ENCODE peak calls at places on chromosomes 5 and 9, in four cellular contexts. One of them, this sample, is unnamed.

GRCh38 chr5:138789771-138790242 is 36.6 kb downstream of the CTNNA1 start:
- DNase-seq in mammary epithelial cell: peak
- DNase-seq in cardiac muscle cell: peak
- DNase-seq in GM12865: peak
- DNase-seq in this sample: no peak

GRCh38 chr5:135137146-135137915 is 103.3 kb upstream of the PITX1 start:
- DNase-seq in mammary epithelial cell: no peak
- DNase-seq in cardiac muscle cell: no peak
- DNase-seq in GM12865: no peak
- DNase-seq in this sample: no peak

GRCh38 chr5:116492016-116492623 is 82.5 kb downstream of the SEMA6A start:
- DNase-seq in mammary epithelial cell: peak
- DNase-seq in cardiac muscle cell: peak
- DNase-seq in GM12865: peak
- DNase-seq in this sample: peak

GRCh38 chr5:141560725-141561483 is 57.9 kb downstream of the DIAPH1 start:
- DNase-seq in mammary epithelial cell: peak
- DNase-seq in cardiac muscle cell: peak
- DNase-seq in GM12865: no peak
- DNase-seq in this sample: peak

GRCh38 chr5:143030349-143030748 is 260.2 kb downstream of the ARHGAP26 start:
- DNase-seq in mammary epithelial cell: no peak
- DNase-seq in cardiac muscle cell: no peak
- DNase-seq in GM12865: no peak
- DNase-seq in this sample: no peak

GRCh38 chr9:132787748-132788159 is 90.3 kb downstream of the AK8 start:
- DNase-seq in mammary epithelial cell: peak
- DNase-seq in cardiac muscle cell: no peak
- DNase-seq in GM12865: peak
- DNase-seq in this sample: peak

GRCh38 chr5:1476967-1477310 is 31.7 kb upstream of the SLC6A3 start:
- DNase-seq in mammary epithelial cell: no peak
- DNase-seq in cardiac muscle cell: no peak
- DNase-seq in GM12865: no peak
- DNase-seq in this sample: no peak

GRCh38 chr5:61969347-61969746 is 336.7 kb upstream of the KIF2A start:
- DNase-seq in mammary epithelial cell: peak
- DNase-seq in cardiac muscle cell: no peak
- DNase-seq in GM12865: no peak
- DNase-seq in this sample: peak

GRCh38 chr5:167952278-167952990 is 339.0 kb upstream of the WWC1 start:
- DNase-seq in mammary epithelial cell: no peak
- DNase-seq in cardiac muscle cell: no peak
- DNase-seq in GM12865: no peak
- DNase-seq in this sample: no peak

GRCh38 chr5:60395712-60396329 is 304.1 kb downstream of the DEPDC1B start:
- DNase-seq in mammary epithelial cell: no peak
- DNase-seq in cardiac muscle cell: peak
- DNase-seq in GM12865: no peak
- DNase-seq in this sample: no peak

GRCh38 chr9:126415741-126416370 is 89.2 kb downstream of the MVB12B start:
- DNase-seq in mammary epithelial cell: no peak
- DNase-seq in cardiac muscle cell: no peak
- DNase-seq in GM12865: no peak
- DNase-seq in this sample: no peak

GRCh38 chr5:67900515-67900914 is 315.0 kb upstream of the PIK3R1 start:
- DNase-seq in mammary epithelial cell: no peak
- DNase-seq in cardiac muscle cell: peak
- DNase-seq in GM12865: no peak
- DNase-seq in this sample: no peak

GRCh38 chr5:141835928-141836667 is 42.1 kb downstream of the PCDH1 start:
- DNase-seq in mammary epithelial cell: no peak
- DNase-seq in cardiac muscle cell: peak
- DNase-seq in GM12865: no peak
- DNase-seq in this sample: no peak

GRCh38 chr9:128707446-128707845 is 5.1 kb downstream of the PKN3 start:
- DNase-seq in mammary epithelial cell: no peak
- DNase-seq in cardiac muscle cell: no peak
- DNase-seq in GM12865: no peak
- DNase-seq in this sample: no peak

GRCh38 chr5:61280205-61280604 is 51.9 kb upstream of the ZSWIM6 start:
- DNase-seq in mammary epithelial cell: peak
- DNase-seq in cardiac muscle cell: peak
- DNase-seq in GM12865: peak
- DNase-seq in this sample: no peak

GRCh38 chr5:8913522-8913921 is 632.4 kb downstream of the SEMA5A start:
- DNase-seq in mammary epithelial cell: no peak
- DNase-seq in cardiac muscle cell: no peak
- DNase-seq in GM12865: peak
- DNase-seq in this sample: no peak

GRCh38 chr9:108184941-108185340 is 670.8 kb downstream of the ACTL7B start:
- DNase-seq in mammary epithelial cell: peak
- DNase-seq in cardiac muscle cell: peak
- DNase-seq in GM12865: no peak
- DNase-seq in this sample: no peak

GRCh38 chr5:81234299-81234698 is 1.2 kb downstream of the CKMT2 start:
- DNase-seq in mammary epithelial cell: no peak
- DNase-seq in cardiac muscle cell: no peak
- DNase-seq in GM12865: no peak
- DNase-seq in this sample: no peak

GRCh38 chr9:114025196-114025753 is 52.8 kb downstream of the AMBP start:
- DNase-seq in mammary epithelial cell: no peak
- DNase-seq in cardiac muscle cell: peak
- DNase-seq in GM12865: no peak
- DNase-seq in this sample: no peak

GRCh38 chr5:121737120-121737519 is 114.6 kb upstream of the FTMT start:
- DNase-seq in mammary epithelial cell: no peak
- DNase-seq in cardiac muscle cell: no peak
- DNase-seq in GM12865: no peak
- DNase-seq in this sample: no peak

GRCh38 chr5:155475318-155475717 is 461.8 kb downstream of the KIF4B start:
- DNase-seq in mammary epithelial cell: no peak
- DNase-seq in cardiac muscle cell: no peak
- DNase-seq in GM12865: no peak
- DNase-seq in this sample: no peak

GRCh38 chr5:142095651-142096330 is 12.8 kb upstream of the NDFIP1 start:
- DNase-seq in mammary epithelial cell: no peak
- DNase-seq in cardiac muscle cell: no peak
- DNase-seq in GM12865: peak
- DNase-seq in this sample: no peak

GRCh38 chr5:19767987-19768386 is 220.0 kb downstream of the CDH18 start:
- DNase-seq in mammary epithelial cell: no peak
- DNase-seq in cardiac muscle cell: no peak
- DNase-seq in GM12865: no peak
- DNase-seq in this sample: no peak

GRCh38 chr9:3980771-3981170 is 319.1 kb downstream of the GLIS3 start:
- DNase-seq in mammary epithelial cell: no peak
- DNase-seq in cardiac muscle cell: peak
- DNase-seq in GM12865: no peak
- DNase-seq in this sample: peak

GRCh38 chr9:12748016-12748415 is 26.8 kb upstream of the LURAP1L start:
- DNase-seq in mammary epithelial cell: peak
- DNase-seq in cardiac muscle cell: no peak
- DNase-seq in GM12865: no peak
- DNase-seq in this sample: no peak

GRCh38 chr5:66967826-66968262 is 228.8 kb downstream of the CD180 start:
- DNase-seq in mammary epithelial cell: no peak
- DNase-seq in cardiac muscle cell: peak
- DNase-seq in GM12865: no peak
- DNase-seq in this sample: no peak

GRCh38 chr5:16550316-16550952 is 66.4 kb downstream of the RETREG1 start:
- DNase-seq in mammary epithelial cell: peak
- DNase-seq in cardiac muscle cell: peak
- DNase-seq in GM12865: peak
- DNase-seq in this sample: no peak

GRCh38 chr5:16554110-16554509 is 62.7 kb downstream of the RETREG1 start:
- DNase-seq in mammary epithelial cell: no peak
- DNase-seq in cardiac muscle cell: no peak
- DNase-seq in GM12865: no peak
- DNase-seq in this sample: no peak

GRCh38 chr5:16551628-16552027 is 65.2 kb downstream of the RETREG1 start:
- DNase-seq in mammary epithelial cell: no peak
- DNase-seq in cardiac muscle cell: no peak
- DNase-seq in GM12865: no peak
- DNase-seq in this sample: no peak

GRCh38 chr5:16549491-16550233 is 67.1 kb downstream of the RETREG1 start:
- DNase-seq in mammary epithelial cell: no peak
- DNase-seq in cardiac muscle cell: no peak
- DNase-seq in GM12865: no peak
- DNase-seq in this sample: no peak

DNA sequence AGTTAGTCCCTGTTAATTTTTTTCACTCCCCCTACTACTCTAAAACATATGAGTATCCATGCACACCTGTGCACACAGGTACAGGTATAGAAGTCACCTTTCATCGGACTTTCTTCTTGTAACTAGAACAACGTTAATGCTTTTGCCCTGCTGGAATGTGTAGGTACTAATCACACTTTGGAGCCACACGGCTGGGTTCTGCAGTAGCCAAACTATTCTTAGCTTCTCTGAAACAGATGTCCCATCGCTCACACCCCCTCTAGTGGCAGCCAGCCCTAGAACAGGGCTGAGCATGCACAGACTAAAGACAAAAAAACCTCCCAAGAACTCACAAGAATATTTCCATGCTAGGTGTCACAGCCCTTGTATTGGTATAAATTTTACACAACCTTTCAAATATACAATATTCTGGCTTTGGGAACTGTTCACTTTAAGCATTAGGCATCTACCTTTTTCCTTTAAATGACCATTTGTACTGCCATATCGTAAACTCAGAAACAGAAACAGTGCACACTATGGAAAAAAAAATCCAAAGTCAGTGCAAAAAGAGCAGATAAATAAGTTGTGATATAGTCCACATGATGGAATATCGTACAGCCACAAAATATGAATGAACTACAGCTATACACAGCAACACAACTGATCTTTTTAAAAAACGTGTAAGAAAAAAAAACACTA is 64.0 kb downstream of the RETREG1 start:
- DNase-seq in mammary epithelial cell: peak
- DNase-seq in cardiac muscle cell: peak
- DNase-seq in GM12865: peak
- DNase-seq in this sample: no peak
- TF ChIP-seq CTCF in mammary epithelial cell: peak
- TF ChIP-seq CTCF in cardiac muscle cell: peak
- TF ChIP-seq CTCF in GM12865: peak
- TF ChIP-seq CTCF in this sample: peak

DNA sequence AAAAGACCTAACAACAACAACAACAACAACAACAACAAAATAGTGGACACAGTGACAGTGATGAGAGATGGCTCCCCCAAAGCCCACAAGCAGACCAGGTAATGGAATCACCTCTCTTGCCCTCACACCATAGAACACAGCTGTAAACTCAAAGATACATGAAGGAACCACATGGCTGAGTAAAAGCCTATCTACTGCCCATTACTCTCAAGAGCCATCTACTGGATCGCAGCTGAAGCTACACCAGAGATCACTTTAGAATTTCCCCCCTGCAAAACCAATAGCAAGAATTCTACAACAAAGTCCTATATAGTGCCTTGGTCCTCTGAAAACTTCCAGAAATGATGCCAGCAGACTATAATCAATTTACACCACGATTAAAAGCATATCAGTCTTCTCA is 1537.6 kb upstream of the CDH9 start:
- DNase-seq in mammary epithelial cell: peak
- DNase-seq in cardiac muscle cell: peak
- DNase-seq in GM12865: no peak
- DNase-seq in this sample: no peak
- TF ChIP-seq CTCF in mammary epithelial cell: peak
- TF ChIP-seq CTCF in cardiac muscle cell: peak
- TF ChIP-seq CTCF in GM12865: no peak
- TF ChIP-seq CTCF in this sample: peak

GRCh38 chr5:14896091-14896490 is 24.5 kb upstream of the ANKH start:
- DNase-seq in mammary epithelial cell: no peak
- DNase-seq in cardiac muscle cell: no peak
- DNase-seq in GM12865: no peak
- DNase-seq in this sample: no peak

GRCh38 chr5:14893351-14893750 is 21.8 kb upstream of the ANKH start:
- DNase-seq in mammary epithelial cell: no peak
- DNase-seq in cardiac muscle cell: no peak
- DNase-seq in GM12865: no peak
- DNase-seq in this sample: no peak

GRCh38 chr5:14894748-14895147 is 23.2 kb upstream of the ANKH start:
- DNase-seq in mammary epithelial cell: no peak
- DNase-seq in cardiac muscle cell: no peak
- DNase-seq in GM12865: no peak
- DNase-seq in this sample: no peak

GRCh38 chr5:14900661-14901461 is 29.3 kb upstream of the ANKH start:
- DNase-seq in mammary epithelial cell: no peak
- DNase-seq in cardiac muscle cell: peak
- DNase-seq in GM12865: no peak
- DNase-seq in this sample: no peak

DNA sequence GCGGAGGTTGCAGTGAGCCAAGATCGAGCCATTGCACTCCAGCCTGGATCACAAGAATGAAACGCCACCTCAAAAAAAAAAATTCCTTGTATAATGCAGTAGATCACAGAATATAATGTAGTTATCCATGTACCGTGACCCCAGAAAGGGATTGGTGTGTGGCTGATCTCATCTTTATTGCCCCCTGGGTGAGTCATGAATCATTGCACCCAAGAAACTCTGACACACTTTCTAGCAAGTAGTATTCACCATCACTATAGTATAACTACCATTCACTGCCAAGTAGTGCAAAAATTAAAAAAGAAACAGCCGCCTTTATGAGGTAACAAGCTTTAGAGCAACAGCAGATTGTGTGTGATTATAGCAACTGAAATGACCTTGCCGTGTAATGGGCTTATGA is 23.7 kb upstream of the ANKH start:
- DNase-seq in mammary epithelial cell: no peak
- DNase-seq in cardiac muscle cell: no peak
- DNase-seq in GM12865: no peak
- DNase-seq in this sample: no peak
- TF ChIP-seq CTCF in mammary epithelial cell: no peak
- TF ChIP-seq CTCF in cardiac muscle cell: no peak
- TF ChIP-seq CTCF in GM12865: no peak
- TF ChIP-seq CTCF in this sample: no peak

DNA sequence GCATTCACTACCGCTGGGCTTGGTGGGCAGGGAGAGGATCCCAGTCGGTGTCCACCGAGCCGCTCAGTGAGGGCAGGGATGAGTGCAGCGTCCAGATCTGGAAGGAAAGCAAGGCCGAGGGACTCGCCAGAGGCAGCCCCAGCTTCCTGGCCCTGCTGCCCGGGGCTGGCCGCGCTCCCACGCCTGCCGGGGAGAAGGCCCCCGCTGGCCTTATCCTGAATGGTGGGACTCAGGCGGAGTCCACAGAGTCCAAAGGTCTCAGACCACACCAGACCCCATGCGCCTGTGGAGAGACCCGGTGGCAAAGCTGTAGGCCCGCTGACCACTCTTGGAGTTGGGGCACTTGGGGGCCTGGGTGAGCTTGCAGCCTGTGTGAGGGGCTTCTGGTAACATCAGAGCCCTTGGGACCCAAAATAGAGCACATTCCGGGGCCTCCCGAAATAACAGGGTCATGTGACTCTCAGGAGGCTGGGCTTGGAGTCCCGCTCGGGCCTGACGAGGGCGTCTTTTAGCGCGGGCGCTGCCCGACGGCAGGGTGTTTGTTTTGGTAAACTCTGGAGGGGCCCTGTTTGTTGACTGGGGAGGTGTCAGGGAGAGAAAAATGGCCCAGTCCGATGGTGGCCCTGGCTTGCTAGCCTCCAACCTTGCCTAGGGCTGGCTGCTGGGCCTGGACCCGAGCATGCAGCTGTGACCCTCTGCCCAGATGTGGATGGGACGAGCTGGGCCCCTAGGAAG is 2.8 kb downstream of the RXRA start:
- DNase-seq in mammary epithelial cell: peak
- DNase-seq in cardiac muscle cell: peak
- DNase-seq in GM12865: no peak
- DNase-seq in this sample: no peak
- TF ChIP-seq CTCF in mammary epithelial cell: no peak
- TF ChIP-seq CTCF in cardiac muscle cell: peak
- TF ChIP-seq CTCF in GM12865: no peak
- TF ChIP-seq CTCF in this sample: no peak

This sample was measured in kidney epithelial cell.